ENCODE peak calls at places on chromosomes 2 and 18, in six cellular contexts. O is thoracic aorta; Q is G401; D is K562; Y is CD8-positive, alpha-beta T cell; J is skeletal muscle cell. G is an unnamed sample.

GRCh38 chr2:38702413-38702812 is 36.5 kb downstream of the GALM start:
- DNase-seq in O (no peak), Q (no peak), D (peak; percentile 60), Y (no peak), J (peak; percentile 59), G (peak; percentile 84)

GRCh38 chr2:94873362-94874276 is 2.4 kb downstream of the TEKT4 start:
- DNase-seq in O (no peak), Q (no peak), D (no peak), Y (no peak), J (no peak), G (no peak)

GRCh38 chr2:127080941-127081769 is 25.8 kb downstream of the BIN1 start:
- DNase-seq in O (no peak), Q (peak; percentile 82), D (no peak), Y (no peak), J (no peak), G (peak; percentile 35)

GRCh38 chr2:131635576-131635975 is 107.9 kb downstream of the CCDC74A start:
- DNase-seq in O (no peak), Q (no peak), D (no peak), Y (no peak), J (no peak), G (no peak)

GRCh38 chr2:231617059-231617926 is 24.6 kb downstream of the TEX44 start:
- DNase-seq in O (no peak), Q (no peak), D (no peak), Y (no peak), J (no peak), G (no peak)

GRCh38 chr2:7029291-7030059 is 112.3 kb downstream of the RNF144A start:
- DNase-seq in O (no peak), Q (no peak), D (no peak), Y (no peak), J (no peak), G (no peak)

GRCh38 chr2:122535960-122536517 is 780.6 kb downstream of the TSN start:
- DNase-seq in O (no peak), Q (no peak), D (no peak), Y (no peak), J (no peak), G (no peak)

GRCh38 chr2:191824403-191824802 is 22.5 kb downstream of the CAVIN2 start:
- DNase-seq in O (no peak), Q (no peak), D (no peak), Y (no peak), J (no peak), G (no peak)

GRCh38 chr2:230777681-230778080 is 65.0 kb downstream of the CAB39 start:
- DNase-seq in O (no peak), Q (no peak), D (no peak), Y (no peak), J (no peak), G (peak; percentile 31)

GRCh38 chr18:1311376-1311775 is 406.7 kb downstream of the ADCYAP1 start:
- DNase-seq in O (no peak), Q (no peak), D (no peak), Y (no peak), J (no peak), G (no peak)

GRCh38 chr2:186771850-186772463 is 77.0 kb downstream of the ZSWIM2 start:
- DNase-seq in O (no peak), Q (no peak), D (no peak), Y (no peak), J (no peak), G (no peak)

GRCh38 chr2:233387667-233388528 is 33.6 kb downstream of the DGKD start:
- DNase-seq in O (peak; percentile 60), Q (peak; percentile 94), D (no peak), Y (no peak), J (peak; percentile 95), G (peak; percentile 99)

GRCh38 chr2:83420993-83421392 is 1038.1 kb downstream of the SUCLG1 start:
- DNase-seq in O (no peak), Q (no peak), D (no peak), Y (no peak), J (no peak), G (no peak)

GRCh38 chr18:55220523-55220922 is 261.3 kb upstream of the CCDC68 start:
- DNase-seq in O (no peak), Q (no peak), D (no peak), Y (no peak), J (no peak), G (no peak)

GRCh38 chr2:119350311-119350998 is 16.2 kb downstream of the C2orf76 start:
- DNase-seq in O (no peak), Q (no peak), D (peak; percentile 12), Y (no peak), J (no peak), G (no peak)